ENCODE peak calls at places on chromosomes 4 and X, in eight cellular contexts. N is HCT116, C is prostate gland, H is stomach, V is testis, P is breast epithelium, K is gastrocnemius medialis, X is body of pancreas. U is an unnamed sample.

GRCh38 chrX:153657161-153657560 is 10.2 kb downstream of the DUSP9 start:
- DNase-seq in P (no peak), X (no peak), N (no peak), K (no peak), H (no peak), C (no peak), V (no peak), U (no peak)

GRCh38 chr4:140037353-140038030 is 116.5 kb downstream of the MAML3 start:
- DNase-seq in V (no peak), X (no peak), C (no peak), N (no peak), P (no peak), H (no peak), K (no peak), U (no peak)

GRCh38 chrX:83535417-83536244 is 27.5 kb downstream of the POU3F4 start:
- DNase-seq in V (no peak), K (no peak), P (no peak), C (no peak), X (no peak), N (no peak), H (no peak), U (no peak)

GRCh38 chr4:175443547-175443946 is 368.5 kb downstream of the GPM6A start:
- DNase-seq in H (no peak), P (no peak), C (no peak), V (no peak), X (no peak), K (no peak), N (no peak), U (no peak)

GRCh38 chr4:168723020-168723419 is 226.2 kb downstream of the PALLD start:
- DNase-seq in N (no peak), V (no peak), H (no peak), X (peak; percentile 51), C (no peak), P (no peak), K (no peak), U (no peak)

GRCh38 chr4:138218976-138219375 is 23.2 kb downstream of the SLC7A11 start:
- DNase-seq in X (no peak), N (no peak), K (no peak), V (no peak), H (no peak), P (no peak), C (no peak), U (no peak)

GRCh38 chrX:51802917-51803688 is 59.9 kb downstream of the GSPT2 start:
- DNase-seq in N (peak; percentile 60), V (peak; percentile 80), P (no peak), X (peak; percentile 54), H (peak; percentile 57), C (peak; percentile 33), K (peak; percentile 1), U (peak; percentile 54)

GRCh38 chr4:104722467-104722866 is 227.8 kb upstream of the CXXC4 start:
- DNase-seq in H (no peak), X (no peak), P (no peak), C (no peak), N (no peak), V (no peak), K (no peak), U (no peak)

GRCh38 chr4:97866821-97867556 is 276.3 kb downstream of the STPG2 start:
- DNase-seq in K (no peak), V (no peak), X (peak; percentile 32), C (no peak), H (no peak), N (no peak), P (no peak), U (no peak)

GRCh38 chrX:120603707-120604358 is at the start of gene MCTS1:
- DNase-seq in N (peak; percentile 95), X (peak; percentile 94), V (peak; percentile 90), C (peak; percentile 83), H (peak; percentile 86), P (peak; percentile 67), K (peak; percentile 69), U (peak; percentile 77)
- TF ChIP-seq POLR2A in N (no peak), X (peak; percentile 83), V (no peak), C (peak; percentile 35), H (no peak), P (no peak), K (peak; percentile 66), U (peak; percentile 64)

DNA sequence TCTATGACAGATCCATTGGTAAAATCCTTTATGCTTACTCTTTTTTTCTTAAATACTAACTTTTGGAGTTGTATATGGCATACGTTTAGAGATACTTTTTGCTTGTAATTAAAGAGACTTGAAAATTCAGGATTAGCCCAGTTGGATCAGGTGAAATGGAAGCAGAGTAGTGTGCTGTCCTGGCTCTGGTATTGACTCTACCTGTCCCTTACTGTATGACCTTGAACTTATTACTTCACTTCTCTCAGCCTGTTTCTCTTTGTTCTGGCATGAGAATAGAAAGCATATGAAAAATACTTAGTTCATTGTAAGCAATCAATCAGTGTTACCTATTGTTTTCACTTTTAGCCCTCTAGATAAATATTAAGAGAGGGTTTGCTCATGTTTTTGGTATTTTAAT is 35.8 kb downstream of the GUCY1B1 start:
- DNase-seq in C (no peak), N (no peak), H (no peak), K (no peak), V (no peak), X (no peak), P (no peak), U (no peak)
- H3K36me3 ChIP-seq in C (no peaks in the 10 kb centered on the region), N (no peaks in the 10 kb centered on the region), H (no peaks in the 10 kb centered on the region), K (no peaks in the 10 kb centered on the region), V (no peaks in the 10 kb centered on the region), X (no peaks in the 10 kb centered on the region), P (no peaks in the 10 kb centered on the region), U (no peaks in the 10 kb centered on the region)

DNA sequence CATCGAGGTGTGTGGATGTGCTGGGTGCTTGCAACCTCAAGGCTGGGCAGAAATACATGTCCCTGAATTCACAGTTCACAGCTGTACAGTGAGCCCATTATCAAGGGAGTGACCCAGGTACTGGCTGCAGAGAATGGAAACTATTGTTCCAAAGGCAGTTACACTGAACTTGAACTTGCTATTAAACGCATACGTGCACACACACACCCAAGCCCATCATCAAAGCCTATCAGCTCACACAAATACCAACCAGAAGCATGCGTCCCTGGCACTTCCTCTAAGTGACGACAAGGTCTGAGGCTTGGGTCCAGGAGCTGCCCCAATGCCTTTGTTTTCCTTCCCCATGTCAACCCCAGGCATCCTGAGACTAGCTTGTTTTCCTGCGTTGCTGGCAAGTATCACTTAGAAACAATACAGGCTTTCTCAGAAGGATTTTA is 88.6 kb downstream of the IRF2 start:
- DNase-seq in X (peak; percentile 56), N (no peak), V (no peak), K (no peak), P (no peak), H (peak; percentile 85), C (peak; percentile 80), U (no peak)
- H3K4me1 ChIP-seq in X (peaks cover 49% of the 10 kb centered on the region), N (peaks cover 16% of the 10 kb centered on the region), V (peaks cover 22% of the 10 kb centered on the region), K (peaks cover 57% of the 10 kb centered on the region), P (peaks cover 4% of the 10 kb centered on the region), H (peaks cover 67% of the 10 kb centered on the region), C (peaks cover 13% of the 10 kb centered on the region), U (peaks cover 46% of the 10 kb centered on the region)

DNA sequence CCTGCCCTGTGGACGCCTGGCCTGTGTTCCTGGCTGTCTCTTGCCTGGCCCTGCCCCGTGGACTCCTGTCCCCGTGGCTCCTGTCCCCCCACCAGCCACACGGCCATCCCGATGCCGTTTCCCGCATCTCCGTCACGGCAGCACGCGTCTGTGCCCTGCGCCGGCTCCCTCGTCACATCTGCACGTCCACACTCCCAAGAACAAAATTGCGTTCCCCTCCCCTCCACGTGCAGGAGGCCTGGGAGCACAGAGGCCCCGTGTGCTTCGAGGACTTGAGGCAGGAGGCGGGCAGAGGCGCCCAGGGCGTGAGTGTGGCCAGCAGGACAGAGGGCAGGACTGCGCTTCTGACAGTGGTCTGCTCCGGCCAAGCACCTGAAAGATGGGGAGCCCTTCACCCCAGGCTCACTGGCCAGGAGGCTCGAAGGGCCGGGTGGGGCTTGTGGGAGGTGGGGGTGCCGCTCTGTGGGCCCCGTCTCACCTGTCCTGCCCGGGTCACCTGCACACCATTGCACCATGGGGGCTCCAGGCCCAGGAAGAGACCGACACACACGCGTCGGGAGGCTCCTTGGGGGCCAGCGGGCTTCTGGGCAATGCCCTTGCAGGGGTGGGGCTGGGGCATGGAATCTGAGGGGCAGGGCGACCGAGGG is 17.3 kb downstream of the FGFRL1 start:
- DNase-seq in V (no peak), X (no peak), K (no peak), P (no peak), C (no peak), H (no peak), N (no peak), U (no peak)
- TF ChIP-seq POLR2A in V (no peak), X (no peak), K (no peak), P (no peak), C (no peak), H (no peak), N (no peak), U (no peak)

GRCh38 chrX:136221851-136222513 is 29.2 kb downstream of the MAP7D3 start:
- DNase-seq in N (no peak), P (no peak), C (no peak), V (no peak), H (no peak), X (no peak), K (no peak), U (no peak)
- H3K36me3 ChIP-seq in N (peaks cover 17% of the 10 kb centered on the region), P (no peaks in the 10 kb centered on the region), C (no peaks in the 10 kb centered on the region), V (no peaks in the 10 kb centered on the region), H (no peaks in the 10 kb centered on the region), X (no peaks in the 10 kb centered on the region), K (peaks cover 45% of the 10 kb centered on the region), U (no peaks in the 10 kb centered on the region)

U was measured in Peyer's patch.